ENCODE peak calls at places on chromosomes 5 and 9, in five cellular contexts. X is Panc1, M is breast epithelium, U is suprapubic skin, J is stomach. A is an unnamed sample.

GRCh38 chr5:72379936-72380335 is 59.8 kb downstream of the PTCD2 start:
- DNase-seq in J (no peak), M (no peak), X (no peak), U (no peak), A (no peak)

GRCh38 chr9:130780865-130781504 is 54.1 kb upstream of the ABL1 start:
- DNase-seq in X (no peak), J (no peak), U (no peak), M (no peak), A (peak; percentile 55)

GRCh38 chr5:170570492-170570891 is 66.7 kb downstream of the KCNIP1 start:
- DNase-seq in U (no peak), M (no peak), X (no peak), J (no peak), A (no peak)

GRCh38 chr9:121744002-121744686 is 92.7 kb downstream of the DAB2IP start:
- DNase-seq in J (peak; percentile 73), M (peak; percentile 79), U (no peak), X (no peak), A (peak; percentile 75)

GRCh38 chr9:126947529-126947928 is 32.9 kb downstream of the RALGPS1 start:
- DNase-seq in J (no peak), M (no peak), X (no peak), U (no peak), A (no peak)

GRCh38 chr9:908806-909205 is 67.3 kb downstream of the DMRT1 start:
- DNase-seq in J (no peak), U (no peak), X (no peak), M (no peak), A (no peak)

GRCh38 chr9:136105398-136106135 is 10.5 kb upstream of the NACC2 start:
- DNase-seq in J (no peak), M (no peak), X (no peak), U (no peak), A (no peak)

GRCh38 chr5:21391506-21391905 is 1403.5 kb upstream of the CDH18 start:
- DNase-seq in M (no peak), J (no peak), U (no peak), X (no peak), A (no peak)

GRCh38 chr5:81172710-81173109 is 60.4 kb upstream of the CKMT2 start:
- DNase-seq in M (no peak), U (no peak), X (no peak), J (no peak), A (no peak)

GRCh38 chr9:134670042-134670525 is 28.5 kb downstream of the COL5A1 start:
- DNase-seq in M (no peak), J (no peak), U (no peak), X (no peak), A (no peak)

GRCh38 chr5:107476783-107477182 is 194.0 kb downstream of the EFNA5 start:
- DNase-seq in M (no peak), U (no peak), X (no peak), J (peak; percentile 50), A (peak; percentile 21)

GRCh38 chr9:113907282-113907681 is 31.2 kb downstream of the ZNF618 start:
- DNase-seq in U (no peak), J (peak; percentile 81), M (no peak), X (no peak), A (no peak)

GRCh38 chr9:136365775-136366223 is 2.3 kb upstream of the DNLZ start:
- DNase-seq in X (no peak), M (no peak), J (no peak), U (no peak), A (no peak)

GRCh38 chr5:42870882-42871418 is 59.3 kb upstream of the SELENOP start:
- DNase-seq in J (no peak), U (no peak), X (no peak), M (no peak), A (peak; percentile 40)

GRCh38 chr5:115857621-115858349 is 16.1 kb downstream of the AP3S1 start:
- DNase-seq in J (no peak), M (no peak), X (no peak), U (no peak), A (no peak)

GRCh38 chr9:97625620-97626019 is 7.5 kb downstream of the TSTD2 start:
- DNase-seq in J (no peak), X (no peak), M (no peak), U (no peak), A (no peak)

GRCh38 chr5:53123702-53124101 is 14.1 kb upstream of the MOCS2 start:
- DNase-seq in M (no peak), X (no peak), J (no peak), U (no peak), A (no peak)

GRCh38 chr9:12880406-12881016 is 105.7 kb downstream of the LURAP1L start:
- DNase-seq in X (no peak), U (no peak), J (no peak), M (no peak), A (no peak)

GRCh38 chr9:92061184-92061583 is 54.0 kb downstream of the SPTLC1 start:
- DNase-seq in X (no peak), U (no peak), M (no peak), J (no peak), A (no peak)

GRCh38 chr9:92059045-92059444 is 56.2 kb downstream of the SPTLC1 start:
- DNase-seq in U (no peak), J (no peak), X (no peak), M (no peak), A (no peak)

GRCh38 chr9:92059669-92060068 is 55.5 kb downstream of the SPTLC1 start:
- DNase-seq in X (no peak), U (no peak), M (no peak), J (no peak), A (peak; percentile 18)

GRCh38 chr9:92055624-92056023 is 59.6 kb downstream of the SPTLC1 start:
- DNase-seq in X (no peak), M (no peak), J (no peak), U (no peak), A (no peak)
- H3K4me1 ChIP-seq in X (no peaks in the 10 kb centered on the region), M (no peaks in the 10 kb centered on the region), J (no peaks in the 10 kb centered on the region), U (no peaks in the 10 kb centered on the region), A (no peaks in the 10 kb centered on the region)

GRCh38 chr9:76897804-76898525 is 7.9 kb downstream of the PRUNE2 start:
- DNase-seq in M (no peak), J (no peak), X (no peak), U (no peak), A (no peak)

GRCh38 chr9:76901801-76902200 is 4.1 kb downstream of the PRUNE2 start:
- DNase-seq in U (no peak), X (no peak), M (no peak), J (no peak), A (no peak)

GRCh38 chr9:76896035-76896434 is 9.9 kb downstream of the PRUNE2 start:
- DNase-seq in U (no peak), M (no peak), J (no peak), X (no peak), A (no peak)

GRCh38 chr9:76900884-76901440 is 5.0 kb downstream of the PRUNE2 start:
- DNase-seq in U (no peak), M (no peak), X (no peak), J (no peak), A (no peak)

GRCh38 chr9:76898786-76899185 is 7.1 kb downstream of the PRUNE2 start:
- DNase-seq in M (no peak), J (no peak), U (no peak), X (no peak), A (no peak)
- TF ChIP-seq POLR2AphosphoS5 in M (no peak), J (no peak), U (no peak), X (no peak), A (no peak)

GRCh38 chr9:137748311-137748710 is 129.3 kb upstream of the CACNA1B start:
- DNase-seq in X (no peak), J (no peak), M (no peak), U (no peak), A (no peak)

GRCh38 chr9:137748741-137749140 is 128.8 kb upstream of the CACNA1B start:
- DNase-seq in U (no peak), J (no peak), X (no peak), M (no peak), A (no peak)

GRCh38 chr9:137750563-137750962 is 127.0 kb upstream of the CACNA1B start:
- DNase-seq in X (no peak), J (no peak), M (no peak), U (no peak), A (no peak)

GRCh38 chr9:137750007-137750406 is 127.6 kb upstream of the CACNA1B start:
- DNase-seq in U (no peak), J (no peak), X (no peak), M (no peak), A (no peak)

GRCh38 chr9:137749511-137749910 is 128.1 kb upstream of the CACNA1B start:
- DNase-seq in X (no peak), M (no peak), J (no peak), U (no peak), A (no peak)
- H3K27ac ChIP-seq in X (no peak overlapping the region), M (no peak overlapping the region), J (no peak overlapping the region), U (no peak overlapping the region), A (no peak overlapping the region)

GRCh38 chr9:5593904-5594303 is 35.0 kb upstream of the RIC1 start:
- DNase-seq in M (no peak), X (no peak), U (no peak), J (no peak), A (no peak)
- H3K4me1 ChIP-seq in M (no peaks in the 10 kb centered on the region), X (no peaks in the 10 kb centered on the region), U (peaks cover 7% of the 10 kb centered on the region), J (no peaks in the 10 kb centered on the region), A (peaks cover 3% of the 10 kb centered on the region)

GRCh38 chr9:87502446-87503232 is 5.0 kb downstream of the DAPK1 start:
- DNase-seq in M (no peak), U (no peak), J (peak; percentile 88), X (no peak), A (peak; percentile 36)
- TF ChIP-seq POLR2AphosphoS5 in M (no peak), U (no peak), J (peak; percentile 67), X (no peak), A (no peak)

GRCh38 chr5:6378128-6379023 is at the start of gene MED10:
- DNase-seq in M (peak; percentile 86), U (peak; percentile 97), J (peak; percentile 95), X (peak; percentile 71), A (peak; percentile 96)
- H3K27ac ChIP-seq in M (peak within 1 kb of the TSS; percentile 92), U (peak within 1 kb of the TSS; percentile 89), J (peak within 1 kb of the TSS; percentile 92), X (peak within 1 kb of the TSS; percentile 96), A (peak within 1 kb of the TSS; percentile 91)